ENCODE peak calls at places on chromosomes 12 and 14, in nine cellular contexts. One of them, this sample, is unnamed.

GRCh38 chr12:109600995-109601394 is 27.4 kb downstream of the MVK start:
- DNase-seq in heart right ventricle: no peak
- DNase-seq in HL-60: no peak
- DNase-seq in right lobe of liver: no peak
- DNase-seq in naive thymus-derived CD4-positive, alpha-beta T cell: no peak
- DNase-seq in adrenal gland: no peak
- DNase-seq in adipocyte: no peak
- DNase-seq in transverse colon: no peak
- DNase-seq in gastrocnemius medialis: no peak
- DNase-seq in this sample: no peak

GRCh38 chr12:42987216-42987631 is 397.7 kb upstream of the PRICKLE1 start:
- DNase-seq in adipocyte: no peak
- DNase-seq in adrenal gland: no peak
- DNase-seq in transverse colon: no peak
- DNase-seq in heart right ventricle: no peak
- DNase-seq in HL-60: no peak
- DNase-seq in naive thymus-derived CD4-positive, alpha-beta T cell: no peak
- DNase-seq in right lobe of liver: no peak
- DNase-seq in gastrocnemius medialis: no peak
- DNase-seq in this sample: no peak

GRCh38 chr12:42474391-42474790 is 115.2 kb downstream of the PRICKLE1 start:
- DNase-seq in naive thymus-derived CD4-positive, alpha-beta T cell: no peak
- DNase-seq in transverse colon: no peak
- DNase-seq in heart right ventricle: no peak
- DNase-seq in adipocyte: no peak
- DNase-seq in right lobe of liver: no peak
- DNase-seq in gastrocnemius medialis: no peak
- DNase-seq in adrenal gland: no peak
- DNase-seq in HL-60: no peak
- DNase-seq in this sample: peak

GRCh38 chr14:104816678-104816945 is 15.7 kb downstream of the ZBTB42 start:
- DNase-seq in right lobe of liver: peak
- DNase-seq in HL-60: no peak
- DNase-seq in transverse colon: no peak
- DNase-seq in heart right ventricle: no peak
- DNase-seq in naive thymus-derived CD4-positive, alpha-beta T cell: no peak
- DNase-seq in adipocyte: no peak
- DNase-seq in adrenal gland: no peak
- DNase-seq in gastrocnemius medialis: no peak
- DNase-seq in this sample: no peak

GRCh38 chr12:63795032-63795687 is 15.5 kb downstream of the RXYLT1 start:
- DNase-seq in gastrocnemius medialis: no peak
- DNase-seq in HL-60: no peak
- DNase-seq in right lobe of liver: no peak
- DNase-seq in naive thymus-derived CD4-positive, alpha-beta T cell: no peak
- DNase-seq in adipocyte: no peak
- DNase-seq in adrenal gland: no peak
- DNase-seq in transverse colon: no peak
- DNase-seq in heart right ventricle: no peak
- DNase-seq in this sample: no peak

GRCh38 chr12:65823481-65824313 is 586 bp upstream of the HMGA2 start:
- DNase-seq in right lobe of liver: peak
- DNase-seq in transverse colon: peak
- DNase-seq in naive thymus-derived CD4-positive, alpha-beta T cell: no peak
- DNase-seq in HL-60: no peak
- DNase-seq in adrenal gland: no peak
- DNase-seq in heart right ventricle: peak
- DNase-seq in gastrocnemius medialis: no peak
- DNase-seq in adipocyte: peak
- DNase-seq in this sample: peak

GRCh38 chr14:25231006-25231405 is 181.1 kb upstream of the STXBP6 start:
- DNase-seq in heart right ventricle: no peak
- DNase-seq in adrenal gland: no peak
- DNase-seq in transverse colon: no peak
- DNase-seq in right lobe of liver: peak
- DNase-seq in HL-60: no peak
- DNase-seq in adipocyte: no peak
- DNase-seq in naive thymus-derived CD4-positive, alpha-beta T cell: no peak
- DNase-seq in gastrocnemius medialis: no peak
- DNase-seq in this sample: no peak

GRCh38 chr12:14772946-14773345 is 30.3 kb downstream of the WBP11 start:
- DNase-seq in gastrocnemius medialis: no peak
- DNase-seq in heart right ventricle: no peak
- DNase-seq in adipocyte: no peak
- DNase-seq in HL-60: no peak
- DNase-seq in right lobe of liver: no peak
- DNase-seq in transverse colon: no peak
- DNase-seq in naive thymus-derived CD4-positive, alpha-beta T cell: no peak
- DNase-seq in adrenal gland: no peak
- DNase-seq in this sample: no peak

GRCh38 chr14:26370118-26370517 is 227.7 kb downstream of the NOVA1 start:
- DNase-seq in heart right ventricle: no peak
- DNase-seq in adrenal gland: no peak
- DNase-seq in right lobe of liver: no peak
- DNase-seq in transverse colon: no peak
- DNase-seq in gastrocnemius medialis: no peak
- DNase-seq in adipocyte: peak
- DNase-seq in HL-60: no peak
- DNase-seq in naive thymus-derived CD4-positive, alpha-beta T cell: no peak
- DNase-seq in this sample: no peak

GRCh38 chr14:24612186-24612585 is 2.7 kb upstream of the GZMH start:
- DNase-seq in gastrocnemius medialis: no peak
- DNase-seq in right lobe of liver: no peak
- DNase-seq in naive thymus-derived CD4-positive, alpha-beta T cell: no peak
- DNase-seq in heart right ventricle: no peak
- DNase-seq in HL-60: no peak
- DNase-seq in adipocyte: no peak
- DNase-seq in transverse colon: no peak
- DNase-seq in adrenal gland: no peak
- DNase-seq in this sample: no peak

GRCh38 chr12:57240926-57241555 is 9.9 kb downstream of the STAC3 start:
- DNase-seq in transverse colon: peak
- DNase-seq in naive thymus-derived CD4-positive, alpha-beta T cell: no peak
- DNase-seq in right lobe of liver: no peak
- DNase-seq in adrenal gland: no peak
- DNase-seq in adipocyte: peak
- DNase-seq in gastrocnemius medialis: no peak
- DNase-seq in heart right ventricle: no peak
- DNase-seq in HL-60: no peak
- DNase-seq in this sample: peak

GRCh38 chr14:85471156-85471555 is 58.8 kb upstream of the FLRT2 start:
- DNase-seq in naive thymus-derived CD4-positive, alpha-beta T cell: no peak
- DNase-seq in adrenal gland: no peak
- DNase-seq in HL-60: no peak
- DNase-seq in heart right ventricle: no peak
- DNase-seq in adipocyte: peak
- DNase-seq in transverse colon: no peak
- DNase-seq in right lobe of liver: no peak
- DNase-seq in gastrocnemius medialis: no peak
- DNase-seq in this sample: no peak

GRCh38 chr12:10159280-10159679 is 12.7 kb downstream of the OLR1 start:
- DNase-seq in adipocyte: no peak
- DNase-seq in HL-60: no peak
- DNase-seq in gastrocnemius medialis: no peak
- DNase-seq in naive thymus-derived CD4-positive, alpha-beta T cell: no peak
- DNase-seq in right lobe of liver: no peak
- DNase-seq in adrenal gland: no peak
- DNase-seq in transverse colon: no peak
- DNase-seq in heart right ventricle: no peak
- DNase-seq in this sample: no peak

GRCh38 chr12:10151621-10152020 is 20.3 kb downstream of the OLR1 start:
- DNase-seq in naive thymus-derived CD4-positive, alpha-beta T cell: no peak
- DNase-seq in heart right ventricle: no peak
- DNase-seq in HL-60: no peak
- DNase-seq in gastrocnemius medialis: no peak
- DNase-seq in transverse colon: no peak
- DNase-seq in right lobe of liver: no peak
- DNase-seq in adrenal gland: no peak
- DNase-seq in adipocyte: no peak
- DNase-seq in this sample: no peak

GRCh38 chr12:10153271-10154144 is 18.4 kb downstream of the OLR1 start:
- DNase-seq in naive thymus-derived CD4-positive, alpha-beta T cell: peak
- DNase-seq in gastrocnemius medialis: peak
- DNase-seq in right lobe of liver: peak
- DNase-seq in adrenal gland: peak
- DNase-seq in HL-60: no peak
- DNase-seq in adipocyte: peak
- DNase-seq in transverse colon: peak
- DNase-seq in heart right ventricle: peak
- DNase-seq in this sample: peak

GRCh38 chr12:10154145-10154496 is 17.8 kb downstream of the OLR1 start:
- DNase-seq in HL-60: no peak
- DNase-seq in adipocyte: no peak
- DNase-seq in heart right ventricle: peak
- DNase-seq in adrenal gland: no peak
- DNase-seq in transverse colon: no peak
- DNase-seq in gastrocnemius medialis: no peak
- DNase-seq in right lobe of liver: no peak
- DNase-seq in naive thymus-derived CD4-positive, alpha-beta T cell: no peak
- DNase-seq in this sample: no peak
- H3K4me3 ChIP-seq in HL-60: no peak
- H3K4me3 ChIP-seq in adipocyte: peak
- H3K4me3 ChIP-seq in heart right ventricle: peak
- H3K4me3 ChIP-seq in adrenal gland: peak
- H3K4me3 ChIP-seq in transverse colon: no peak
- H3K4me3 ChIP-seq in gastrocnemius medialis: peak
- H3K4me3 ChIP-seq in right lobe of liver: peak
- H3K4me3 ChIP-seq in naive thymus-derived CD4-positive, alpha-beta T cell: peak
- H3K4me3 ChIP-seq in this sample: no peak

DNA sequence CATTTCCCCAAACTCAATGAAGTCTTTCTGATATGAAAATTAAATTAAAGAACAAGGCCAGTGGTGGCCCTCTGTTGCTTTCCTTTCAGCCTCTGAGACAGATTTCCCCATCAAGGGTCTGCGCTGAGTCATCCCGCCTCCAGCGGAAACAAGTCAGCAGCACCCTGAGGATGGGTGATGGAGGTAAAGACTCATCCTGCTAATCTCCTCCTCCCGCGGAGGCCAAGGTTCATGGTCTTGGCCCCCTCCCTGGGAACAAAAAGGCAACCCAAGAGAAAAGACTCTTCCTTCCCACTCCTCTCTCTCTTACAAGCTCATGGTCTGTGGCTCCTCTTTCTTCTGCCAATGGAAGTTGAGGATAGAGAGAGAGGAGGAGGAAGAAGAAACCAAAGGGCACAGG is 9.0 kb upstream of the NUMB start:
- DNase-seq in gastrocnemius medialis: no peak
- DNase-seq in HL-60: no peak
- DNase-seq in heart right ventricle: no peak
- DNase-seq in adrenal gland: no peak
- DNase-seq in right lobe of liver: no peak
- DNase-seq in adipocyte: peak
- DNase-seq in naive thymus-derived CD4-positive, alpha-beta T cell: no peak
- DNase-seq in transverse colon: no peak
- DNase-seq in this sample: no peak
- H3K4me3 ChIP-seq in gastrocnemius medialis: no peak
- H3K4me3 ChIP-seq in HL-60: no peak
- H3K4me3 ChIP-seq in heart right ventricle: no peak
- H3K4me3 ChIP-seq in adrenal gland: no peak
- H3K4me3 ChIP-seq in right lobe of liver: no peak
- H3K4me3 ChIP-seq in adipocyte: no peak
- H3K4me3 ChIP-seq in naive thymus-derived CD4-positive, alpha-beta T cell: no peak
- H3K4me3 ChIP-seq in transverse colon: no peak
- H3K4me3 ChIP-seq in this sample: no peak

DNA sequence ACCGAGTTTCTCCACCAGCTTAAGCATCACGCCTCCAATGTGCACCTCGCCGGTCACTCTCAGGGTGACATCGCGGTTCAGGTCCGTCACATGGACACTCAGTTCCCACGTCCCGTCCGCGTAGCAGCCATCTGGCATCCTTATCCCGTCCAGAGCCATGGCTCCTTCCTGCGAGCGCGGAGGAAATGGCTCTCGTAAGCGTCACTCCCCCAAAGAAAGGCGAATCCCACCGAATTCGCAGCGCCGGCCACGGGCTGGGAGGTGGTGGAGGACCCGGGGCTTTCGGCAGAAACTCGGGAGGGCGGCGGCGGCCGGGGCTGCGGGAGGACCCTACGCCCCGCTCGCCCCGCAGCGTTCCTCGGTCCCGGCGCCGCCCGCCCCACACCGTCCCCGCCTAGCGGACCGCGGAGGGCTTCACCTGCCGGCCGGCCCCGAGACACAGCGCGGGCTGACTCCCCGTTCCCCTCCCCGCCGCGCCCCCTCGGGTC is 396 bp downstream of the FERMT2 start:
- DNase-seq in gastrocnemius medialis: no peak
- DNase-seq in transverse colon: peak
- DNase-seq in adipocyte: peak
- DNase-seq in heart right ventricle: peak
- DNase-seq in adrenal gland: peak
- DNase-seq in naive thymus-derived CD4-positive, alpha-beta T cell: no peak
- DNase-seq in right lobe of liver: peak
- DNase-seq in HL-60: no peak
- DNase-seq in this sample: no peak
- H3K4me3 ChIP-seq in gastrocnemius medialis: peak
- H3K4me3 ChIP-seq in transverse colon: peak
- H3K4me3 ChIP-seq in adipocyte: peak
- H3K4me3 ChIP-seq in heart right ventricle: peak
- H3K4me3 ChIP-seq in adrenal gland: peak
- H3K4me3 ChIP-seq in naive thymus-derived CD4-positive, alpha-beta T cell: peak
- H3K4me3 ChIP-seq in right lobe of liver: peak
- H3K4me3 ChIP-seq in HL-60: peak
- H3K4me3 ChIP-seq in this sample: peak

GRCh38 chr14:36646664-36647416 is 14.8 kb upstream of the PAX9 start:
- DNase-seq in transverse colon: no peak
- DNase-seq in right lobe of liver: no peak
- DNase-seq in naive thymus-derived CD4-positive, alpha-beta T cell: no peak
- DNase-seq in adrenal gland: no peak
- DNase-seq in gastrocnemius medialis: no peak
- DNase-seq in adipocyte: peak
- DNase-seq in heart right ventricle: no peak
- DNase-seq in HL-60: no peak
- DNase-seq in this sample: no peak
- H3K4me3 ChIP-seq in transverse colon: no peak
- H3K4me3 ChIP-seq in right lobe of liver: peak
- H3K4me3 ChIP-seq in naive thymus-derived CD4-positive, alpha-beta T cell: no peak
- H3K4me3 ChIP-seq in adrenal gland: no peak
- H3K4me3 ChIP-seq in gastrocnemius medialis: peak
- H3K4me3 ChIP-seq in adipocyte: peak
- H3K4me3 ChIP-seq in heart right ventricle: no peak
- H3K4me3 ChIP-seq in HL-60: no peak
- H3K4me3 ChIP-seq in this sample: no peak

GRCh38 chr14:60251877-60252276 is 2.9 kb downstream of the PPM1A start:
- DNase-seq in right lobe of liver: no peak
- DNase-seq in gastrocnemius medialis: no peak
- DNase-seq in HL-60: no peak
- DNase-seq in adipocyte: no peak
- DNase-seq in heart right ventricle: no peak
- DNase-seq in transverse colon: no peak
- DNase-seq in adrenal gland: no peak
- DNase-seq in naive thymus-derived CD4-positive, alpha-beta T cell: no peak
- DNase-seq in this sample: no peak
- H3K4me3 ChIP-seq in right lobe of liver: no peak
- H3K4me3 ChIP-seq in gastrocnemius medialis: peak
- H3K4me3 ChIP-seq in HL-60: no peak
- H3K4me3 ChIP-seq in adipocyte: peak
- H3K4me3 ChIP-seq in heart right ventricle: no peak
- H3K4me3 ChIP-seq in transverse colon: no peak
- H3K4me3 ChIP-seq in adrenal gland: peak
- H3K4me3 ChIP-seq in naive thymus-derived CD4-positive, alpha-beta T cell: no peak
- H3K4me3 ChIP-seq in this sample: peak

DNA sequence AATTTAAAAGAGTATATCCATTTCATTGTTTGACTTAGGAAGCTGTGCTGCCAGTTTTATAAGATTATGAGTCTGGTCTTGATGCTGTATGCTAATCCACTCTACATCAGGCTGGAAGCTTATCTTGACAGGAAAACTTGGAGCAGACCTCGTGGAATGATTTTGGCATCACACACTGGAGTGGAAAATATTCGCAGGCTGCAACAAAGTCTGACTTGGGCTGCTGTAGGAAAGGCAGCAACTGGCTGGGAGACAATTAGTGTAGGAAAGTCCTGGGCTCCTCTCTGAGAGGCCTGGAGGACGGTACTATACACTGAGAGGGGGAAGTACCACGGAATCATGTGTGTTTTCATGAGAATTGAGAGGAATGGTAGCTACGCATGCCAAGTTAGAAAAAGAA is 383.6 kb downstream of the ETNK1 start:
- DNase-seq in HL-60: no peak
- DNase-seq in adrenal gland: no peak
- DNase-seq in naive thymus-derived CD4-positive, alpha-beta T cell: no peak
- DNase-seq in adipocyte: no peak
- DNase-seq in gastrocnemius medialis: no peak
- DNase-seq in heart right ventricle: no peak
- DNase-seq in right lobe of liver: no peak
- DNase-seq in transverse colon: no peak
- DNase-seq in this sample: no peak
- H3K4me3 ChIP-seq in HL-60: no peak
- H3K4me3 ChIP-seq in adrenal gland: no peak
- H3K4me3 ChIP-seq in naive thymus-derived CD4-positive, alpha-beta T cell: no peak
- H3K4me3 ChIP-seq in adipocyte: no peak
- H3K4me3 ChIP-seq in gastrocnemius medialis: no peak
- H3K4me3 ChIP-seq in heart right ventricle: no peak
- H3K4me3 ChIP-seq in right lobe of liver: no peak
- H3K4me3 ChIP-seq in transverse colon: no peak
- H3K4me3 ChIP-seq in this sample: no peak

This sample was measured in PC-3.